ENCODE peak calls at places on chromosomes 3 and 15, in five cellular contexts. One of them, this sample, is unnamed.

GRCh38 chr15:43133429-43134156 is at the start of gene TMEM62:
- DNase-seq in kidney epithelial cell: no peak
- DNase-seq in kidney: peak; percentile 94
- DNase-seq in stomach: peak; percentile 93
- DNase-seq in fibroblast of mammary gland: peak; percentile 47
- DNase-seq in this sample: peak; percentile 95

GRCh38 chr15:55241895-55242294 is 45.2 kb upstream of the RSL24D1 start:
- DNase-seq in kidney epithelial cell: no peak
- DNase-seq in stomach: no peak
- DNase-seq in kidney: no peak
- DNase-seq in fibroblast of mammary gland: peak; percentile 57
- DNase-seq in this sample: no peak

GRCh38 chr3:188581365-188581764 is 427.4 kb downstream of the LPP start:
- DNase-seq in kidney epithelial cell: no peak
- DNase-seq in stomach: no peak
- DNase-seq in fibroblast of mammary gland: no peak
- DNase-seq in kidney: no peak
- DNase-seq in this sample: no peak

GRCh38 chr3:50347187-50347813 is 1.8 kb upstream of the ZMYND10 start:
- DNase-seq in fibroblast of mammary gland: peak; percentile 75
- DNase-seq in kidney epithelial cell: no peak
- DNase-seq in stomach: peak; percentile 77
- DNase-seq in kidney: peak; percentile 90
- DNase-seq in this sample: no peak

GRCh38 chr3:149407898-149408297 is 30.4 kb upstream of the TM4SF1 start:
- DNase-seq in kidney epithelial cell: no peak
- DNase-seq in fibroblast of mammary gland: no peak
- DNase-seq in kidney: no peak
- DNase-seq in stomach: no peak
- DNase-seq in this sample: no peak

GRCh38 chr15:44662478-44663409 is 718 bp downstream of the SPG11 start:
- DNase-seq in fibroblast of mammary gland: peak; percentile 61
- DNase-seq in stomach: peak; percentile 81
- DNase-seq in kidney epithelial cell: no peak
- DNase-seq in kidney: peak; percentile 91
- DNase-seq in this sample: peak; percentile 94

GRCh38 chr15:93180656-93181055 is 91.6 kb upstream of the RGMA start:
- DNase-seq in kidney: no peak
- DNase-seq in stomach: no peak
- DNase-seq in kidney epithelial cell: no peak
- DNase-seq in fibroblast of mammary gland: no peak
- DNase-seq in this sample: no peak

GRCh38 chr3:131582438-131582837 is 79.7 kb upstream of the MRPL3 start:
- DNase-seq in kidney: no peak
- DNase-seq in kidney epithelial cell: no peak
- DNase-seq in stomach: no peak
- DNase-seq in fibroblast of mammary gland: peak; percentile 11
- DNase-seq in this sample: no peak

GRCh38 chr15:38461089-38461833 is 7.3 kb downstream of the FAM98B start:
- DNase-seq in fibroblast of mammary gland: peak; percentile 24
- DNase-seq in stomach: no peak
- DNase-seq in kidney epithelial cell: no peak
- DNase-seq in kidney: no peak
- DNase-seq in this sample: no peak

GRCh38 chr3:2770451-2770850 is 339.7 kb downstream of the IL5RA start:
- DNase-seq in kidney epithelial cell: no peak
- DNase-seq in fibroblast of mammary gland: no peak
- DNase-seq in stomach: no peak
- DNase-seq in kidney: no peak
- DNase-seq in this sample: no peak

DNA sequence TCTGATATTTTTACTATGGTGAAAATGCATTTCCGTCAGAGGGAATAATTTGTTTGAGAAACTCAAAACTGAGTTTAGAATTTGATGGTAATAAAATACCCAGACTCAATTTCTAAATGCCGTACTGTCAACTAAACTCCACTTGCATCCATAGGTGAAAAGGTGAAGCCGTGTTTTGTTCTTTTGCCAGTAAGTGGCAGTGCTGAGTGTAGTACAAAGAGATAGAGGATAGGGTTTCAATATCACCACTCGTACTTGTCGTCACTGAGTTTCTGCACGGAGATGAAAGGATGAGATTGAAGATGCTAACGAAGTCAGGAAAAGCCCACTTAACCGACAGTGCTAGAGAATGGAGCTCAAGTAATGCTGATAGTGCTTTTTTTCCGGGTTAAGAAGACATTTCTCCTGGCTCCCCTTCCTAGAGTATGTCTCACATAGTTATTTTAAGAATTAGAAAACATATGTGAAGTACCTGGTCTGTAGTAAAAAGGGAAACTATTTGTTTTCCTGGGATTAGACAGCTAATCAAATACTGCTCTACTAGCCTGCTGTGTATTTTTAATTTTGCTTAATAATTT is 345.1 kb downstream of the IL5RA start:
- DNase-seq in fibroblast of mammary gland: no peak
- DNase-seq in kidney: no peak
- DNase-seq in kidney epithelial cell: no peak
- DNase-seq in stomach: no peak
- DNase-seq in this sample: no peak
- TF ChIP-seq CTCF in fibroblast of mammary gland: no peak
- TF ChIP-seq CTCF in kidney: peak; percentile 19
- TF ChIP-seq CTCF in kidney epithelial cell: peak; percentile 33
- TF ChIP-seq CTCF in stomach: no peak
- TF ChIP-seq CTCF in this sample: no peak

DNA sequence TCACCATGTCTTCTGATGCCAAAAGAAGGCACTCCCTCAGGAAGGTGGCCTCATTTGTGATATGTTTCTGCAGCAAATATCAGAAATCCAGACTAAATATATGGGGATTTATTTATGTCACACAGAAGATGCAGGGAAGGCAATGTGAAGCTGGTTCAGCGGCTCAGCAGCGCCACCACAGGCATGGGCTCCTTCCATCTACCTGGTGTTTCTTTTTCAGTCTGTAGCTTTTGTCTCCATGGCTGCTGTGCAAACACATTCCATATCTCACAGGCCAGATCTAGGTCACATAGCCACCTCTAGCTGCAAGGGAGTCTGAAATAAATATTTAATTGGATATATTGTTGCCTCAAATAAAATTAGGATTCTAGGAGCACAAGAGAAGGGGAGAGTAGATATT is 502.1 kb upstream of the IL12A start:
- DNase-seq in fibroblast of mammary gland: peak; percentile 6
- DNase-seq in kidney: no peak
- DNase-seq in stomach: no peak
- DNase-seq in kidney epithelial cell: no peak
- DNase-seq in this sample: no peak
- TF ChIP-seq CTCF in fibroblast of mammary gland: peak; percentile 30
- TF ChIP-seq CTCF in kidney: no peak
- TF ChIP-seq CTCF in stomach: no peak
- TF ChIP-seq CTCF in kidney epithelial cell: peak; percentile 25
- TF ChIP-seq CTCF in this sample: no peak

GRCh38 chr3:9110802-9111201 is 138.6 kb downstream of the SRGAP3 start:
- DNase-seq in stomach: no peak
- DNase-seq in kidney: no peak
- DNase-seq in kidney epithelial cell: no peak
- DNase-seq in fibroblast of mammary gland: no peak
- DNase-seq in this sample: no peak

GRCh38 chr3:9121366-9121765 is 128.1 kb downstream of the SRGAP3 start:
- DNase-seq in stomach: no peak
- DNase-seq in kidney: no peak
- DNase-seq in kidney epithelial cell: no peak
- DNase-seq in fibroblast of mammary gland: no peak
- DNase-seq in this sample: no peak

GRCh38 chr3:9113040-9113439 is 136.4 kb downstream of the SRGAP3 start:
- DNase-seq in stomach: no peak
- DNase-seq in kidney: no peak
- DNase-seq in fibroblast of mammary gland: no peak
- DNase-seq in kidney epithelial cell: no peak
- DNase-seq in this sample: no peak

GRCh38 chr3:9111349-9112265 is 137.8 kb downstream of the SRGAP3 start:
- DNase-seq in kidney epithelial cell: no peak
- DNase-seq in kidney: no peak
- DNase-seq in fibroblast of mammary gland: peak; percentile 55
- DNase-seq in stomach: no peak
- DNase-seq in this sample: peak; percentile 90

DNA sequence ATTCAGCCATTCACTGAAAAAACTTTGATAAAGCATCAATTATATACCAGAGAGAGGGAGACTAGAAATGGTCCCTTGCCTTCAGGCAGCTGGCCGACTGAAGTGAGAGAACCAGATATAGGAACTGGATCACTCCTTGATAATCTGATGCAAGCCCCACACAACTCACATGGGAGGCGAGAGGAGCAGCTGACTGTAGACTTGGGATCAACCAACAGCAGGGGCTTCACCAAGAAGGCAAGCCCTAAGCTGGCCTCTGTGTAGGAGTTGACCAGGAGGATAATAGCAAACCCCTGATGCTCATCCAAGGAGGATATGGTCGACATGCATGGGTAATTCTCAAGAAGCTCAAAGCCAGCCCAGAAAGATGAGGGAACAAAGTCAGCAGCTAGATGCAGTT is 133.1 kb downstream of the SRGAP3 start:
- DNase-seq in kidney: no peak
- DNase-seq in fibroblast of mammary gland: no peak
- DNase-seq in kidney epithelial cell: no peak
- DNase-seq in stomach: no peak
- DNase-seq in this sample: no peak
- TF ChIP-seq CTCF in kidney: no peak
- TF ChIP-seq CTCF in fibroblast of mammary gland: no peak
- TF ChIP-seq CTCF in kidney epithelial cell: no peak
- TF ChIP-seq CTCF in stomach: no peak
- TF ChIP-seq CTCF in this sample: no peak

DNA sequence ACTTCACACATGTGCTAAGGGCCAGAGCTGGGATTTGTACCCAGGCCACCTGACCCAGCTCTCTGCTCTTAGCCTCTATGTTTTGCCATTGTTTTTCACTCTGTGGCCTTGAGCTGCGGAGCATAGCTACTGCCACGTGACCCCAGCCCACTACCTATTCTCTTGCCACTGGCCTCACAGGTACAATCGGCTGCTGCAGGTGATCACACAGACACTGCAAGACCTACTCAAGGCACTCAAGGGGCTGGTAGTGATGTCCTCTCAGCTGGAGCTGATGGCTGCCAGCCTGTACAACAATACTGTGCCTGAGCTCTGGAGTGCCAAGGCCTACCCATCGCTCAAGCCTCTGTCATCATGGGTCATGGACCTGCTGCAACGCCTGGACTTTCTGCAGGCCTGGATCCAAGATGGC is 46.2 kb downstream of the SEMA3G start:
- DNase-seq in kidney: peak; percentile 41
- DNase-seq in stomach: no peak
- DNase-seq in kidney epithelial cell: no peak
- DNase-seq in fibroblast of mammary gland: no peak
- DNase-seq in this sample: no peak
- TF ChIP-seq CTCF in kidney: no peak
- TF ChIP-seq CTCF in stomach: no peak
- TF ChIP-seq CTCF in kidney epithelial cell: no peak
- TF ChIP-seq CTCF in fibroblast of mammary gland: no peak
- TF ChIP-seq CTCF in this sample: no peak

GRCh38 chr3:134299185-134299887 is 48.7 kb upstream of the RYK start:
- DNase-seq in kidney epithelial cell: no peak
- DNase-seq in kidney: no peak
- DNase-seq in fibroblast of mammary gland: peak; percentile 55
- DNase-seq in stomach: no peak
- DNase-seq in this sample: no peak
- TF ChIP-seq CTCF in kidney epithelial cell: peak; percentile 39
- TF ChIP-seq CTCF in kidney: peak; percentile 47
- TF ChIP-seq CTCF in fibroblast of mammary gland: peak; percentile 48
- TF ChIP-seq CTCF in stomach: no peak
- TF ChIP-seq CTCF in this sample: no peak

GRCh38 chr3:120147072-120147871 is 53.0 kb upstream of the GSK3B start:
- DNase-seq in kidney epithelial cell: no peak
- DNase-seq in stomach: peak; percentile 70
- DNase-seq in kidney: no peak
- DNase-seq in fibroblast of mammary gland: no peak
- DNase-seq in this sample: no peak
- TF ChIP-seq CTCF in kidney epithelial cell: no peak
- TF ChIP-seq CTCF in stomach: no peak
- TF ChIP-seq CTCF in kidney: no peak
- TF ChIP-seq CTCF in fibroblast of mammary gland: no peak
- TF ChIP-seq CTCF in this sample: no peak

GRCh38 chr3:138935864-138936762 is 10.8 kb downstream of the FOXL2 start:
- DNase-seq in kidney epithelial cell: no peak
- DNase-seq in kidney: peak; percentile 86
- DNase-seq in stomach: peak; percentile 80
- DNase-seq in fibroblast of mammary gland: peak; percentile 48
- DNase-seq in this sample: peak; percentile 94
- TF ChIP-seq CTCF in kidney epithelial cell: peak; percentile 87
- TF ChIP-seq CTCF in kidney: peak; percentile 81
- TF ChIP-seq CTCF in stomach: peak; percentile 73
- TF ChIP-seq CTCF in fibroblast of mammary gland: peak; percentile 69
- TF ChIP-seq CTCF in this sample: peak; percentile 28

GRCh38 chr3:113277886-113278598 is 66.7 kb downstream of the BOC start:
- DNase-seq in stomach: no peak
- DNase-seq in kidney epithelial cell: no peak
- DNase-seq in kidney: peak; percentile 44
- DNase-seq in fibroblast of mammary gland: no peak
- DNase-seq in this sample: no peak
- TF ChIP-seq CTCF in stomach: no peak
- TF ChIP-seq CTCF in kidney epithelial cell: no peak
- TF ChIP-seq CTCF in kidney: no peak
- TF ChIP-seq CTCF in fibroblast of mammary gland: peak; percentile 18
- TF ChIP-seq CTCF in this sample: no peak